ENCODE peak calls at places on chromosomes 3 and 15, in seven cellular contexts. K, S, E, X, A, M and B are unnamed samples.

GRCh38 chr15:55789066-55789660 is 46.2 kb upstream of the PRTG start:
- DNase-seq in K (no peak), A (no peak), S (peak), X (peak), E (no peak), M (peak), B (no peak)

GRCh38 chr15:39682366-39682765 is 100.3 kb downstream of the FSIP1 start:
- DNase-seq in A (no peak), E (no peak), X (peak), M (no peak), S (no peak), K (peak), B (no peak)

GRCh38 chr15:41024141-41024540 is 70.9 kb downstream of the CHAC1 start:
- DNase-seq in E (no peak), S (no peak), A (no peak), M (no peak), X (no peak), K (peak), B (no peak)

GRCh38 chr3:114365909-114366308 is 72.1 kb downstream of the TIGIT start:
- DNase-seq in M (no peak), S (no peak), E (no peak), A (no peak), K (peak), X (no peak), B (no peak)

GRCh38 chr3:129183569-129184395 is at the start of gene CNBP:
- DNase-seq in E (peak), A (peak), K (peak), X (peak), M (peak), S (peak), B (peak)

GRCh38 chr15:51935466-51936118 is 36.0 kb downstream of the LEO1 start:
- DNase-seq in A (no peak), X (no peak), E (no peak), K (no peak), M (no peak), S (no peak), B (no peak)

GRCh38 chr3:12070098-12070497 is 65.9 kb downstream of the SYN2 start:
- DNase-seq in A (no peak), E (no peak), X (no peak), K (no peak), M (no peak), S (no peak), B (no peak)

GRCh38 chr15:50055333-50056278 is 63.4 kb downstream of the ATP8B4 start:
- DNase-seq in X (no peak), S (no peak), A (peak), K (peak), E (no peak), M (no peak), B (no peak)

GRCh38 chr3:187717572-187717971 is 15.2 kb upstream of the RTP2 start:
- DNase-seq in X (no peak), A (no peak), K (no peak), S (no peak), M (no peak), E (no peak), B (no peak)

GRCh38 chr3:154728285-154728684 is 298.3 kb upstream of the GPR149 start:
- DNase-seq in S (no peak), M (no peak), X (no peak), A (no peak), E (no peak), K (no peak), B (no peak)